ENCODE peak calls at places on chromosomes 3 and 15, in seven cellular contexts. H is putamen, I is LHCN-M2, U is SK-N-MC, C is HTR-8/SVneo, S is transverse colon, J is cardiac fibroblast. V is an unnamed sample.

GRCh38 chr15:41043276-41043675 is 72.8 kb downstream of the INO80 start:
- DNase-seq in H (no peak), I (peak; percentile 22), U (peak; percentile 86), C (no peak), S (no peak), J (peak; percentile 91), V (peak; percentile 34)

GRCh38 chr3:110519066-110519465 is 552.5 kb upstream of the NECTIN3 start:
- DNase-seq in H (no peak), I (no peak), U (no peak), C (no peak), S (no peak), J (peak; percentile 57), V (no peak)

GRCh38 chr3:30282052-30282708 is 324.2 kb upstream of the TGFBR2 start:
- DNase-seq in H (no peak), I (peak; percentile 98), U (peak; percentile 34), C (peak; percentile 56), S (no peak), J (peak; percentile 75), V (peak; percentile 81)

GRCh38 chr15:43519207-43519606 is 1.8 kb downstream of the MAP1A start:
- DNase-seq in H (peak; percentile 77), I (no peak), U (no peak), C (no peak), S (no peak), J (no peak), V (no peak)

GRCh38 chr15:87498545-87498944 is 758.0 kb downstream of the NTRK3 start:
- DNase-seq in H (no peak), I (peak; percentile 66), U (no peak), C (no peak), S (no peak), J (no peak), V (peak; percentile 38)

GRCh38 chr3:105868450-105868744 is 415 bp downstream of the CBLB start:
- DNase-seq in H (no peak), I (peak; percentile 63), U (no peak), C (peak; percentile 45), S (peak; percentile 60), J (peak; percentile 65), V (peak; percentile 54)

GRCh38 chr15:67059127-67059553 is 6.3 kb upstream of the SMAD3 start:
- DNase-seq in H (no peak), I (no peak), U (no peak), C (no peak), S (peak; percentile 57), J (peak; percentile 46), V (no peak)

GRCh38 chr15:83845230-83845629 is 191.3 kb downstream of the ADAMTSL3 start:
- DNase-seq in H (no peak), I (peak; percentile 71), U (no peak), C (no peak), S (no peak), J (peak; percentile 94), V (peak; percentile 90)

GRCh38 chr15:33468740-33469139 is 158.0 kb downstream of the RYR3 start:
- DNase-seq in H (no peak), I (no peak), U (no peak), C (no peak), S (no peak), J (no peak), V (no peak)

GRCh38 chr3:119219069-119219468 is 21.6 kb downstream of the B4GALT4 start:
- DNase-seq in H (no peak), I (no peak), U (no peak), C (no peak), S (no peak), J (peak; percentile 45), V (no peak)

GRCh38 chr15:52466134-52466701 is 62.5 kb downstream of the MYO5A start:
- DNase-seq in H (no peak), I (no peak), U (no peak), C (no peak), S (peak; percentile 78), J (no peak), V (no peak)

GRCh38 chr3:22982981-22983582 is 220.0 kb upstream of the UBE2E2 start:
- DNase-seq in H (no peak), I (no peak), U (no peak), C (peak; percentile 41), S (no peak), J (peak; percentile 62), V (peak; percentile 17)

GRCh38 chr3:139534992-139535879 is 4.3 kb downstream of the RBP1 start:
- DNase-seq in H (peak; percentile 79), I (no peak), U (no peak), C (no peak), S (no peak), J (peak; percentile 93), V (peak; percentile 50)

GRCh38 chr15:50702762-50703334 is 16.3 kb upstream of the TRPM7 start:
- DNase-seq in H (no peak), I (no peak), U (no peak), C (peak; percentile 11), S (no peak), J (no peak), V (no peak)

GRCh38 chr15:100926258-100926657 is 7.1 kb downstream of the LRRK1 start:
- DNase-seq in H (no peak), I (no peak), U (no peak), C (no peak), S (no peak), J (no peak), V (no peak)

V was measured in MCF 10A.